ENCODE peak calls at places on chromosomes 13 and 19, in ten cellular contexts. One of them, this sample, is unnamed.

GRCh38 chr13:112685856-112686255 is 4.0 kb upstream of the ATP11A start:
- DNase-seq in transverse colon: no peak
- DNase-seq in dorsolateral prefrontal cortex: no peak
- DNase-seq in PC-3: no peak
- DNase-seq in tibial nerve: no peak
- DNase-seq in ascending aorta: no peak
- DNase-seq in stomach: no peak
- DNase-seq in left ventricle myocardium inferior: no peak
- DNase-seq in upper lobe of left lung: no peak
- DNase-seq in H1: no peak
- DNase-seq in this sample: no peak

GRCh38 chr13:74847966-74848365 is 634.0 kb downstream of the TBC1D4 start:
- DNase-seq in transverse colon: no peak
- DNase-seq in dorsolateral prefrontal cortex: no peak
- DNase-seq in PC-3: no peak
- DNase-seq in tibial nerve: no peak
- DNase-seq in ascending aorta: no peak
- DNase-seq in stomach: no peak
- DNase-seq in left ventricle myocardium inferior: no peak
- DNase-seq in upper lobe of left lung: no peak
- DNase-seq in H1: no peak
- DNase-seq in this sample: no peak

GRCh38 chr19:18257503-18258470 is 16.5 kb downstream of the IQCN start:
- DNase-seq in transverse colon: no peak
- DNase-seq in dorsolateral prefrontal cortex: no peak
- DNase-seq in PC-3: no peak
- DNase-seq in tibial nerve: no peak
- DNase-seq in ascending aorta: no peak
- DNase-seq in stomach: no peak
- DNase-seq in left ventricle myocardium inferior: no peak
- DNase-seq in upper lobe of left lung: peak; percentile 82
- DNase-seq in H1: no peak
- DNase-seq in this sample: no peak

GRCh38 chr13:43905435-43906031 is 25.8 kb downstream of the LACC1 start:
- DNase-seq in transverse colon: no peak
- DNase-seq in dorsolateral prefrontal cortex: no peak
- DNase-seq in PC-3: peak; percentile 80
- DNase-seq in tibial nerve: peak; percentile 81
- DNase-seq in ascending aorta: no peak
- DNase-seq in stomach: no peak
- DNase-seq in left ventricle myocardium inferior: no peak
- DNase-seq in upper lobe of left lung: no peak
- DNase-seq in H1: no peak
- DNase-seq in this sample: peak; percentile 2

GRCh38 chr13:46211116-46211515 is 612 bp upstream of the LRRC63 start:
- DNase-seq in transverse colon: no peak
- DNase-seq in dorsolateral prefrontal cortex: no peak
- DNase-seq in PC-3: peak; percentile 8
- DNase-seq in tibial nerve: no peak
- DNase-seq in ascending aorta: no peak
- DNase-seq in stomach: no peak
- DNase-seq in left ventricle myocardium inferior: no peak
- DNase-seq in upper lobe of left lung: no peak
- DNase-seq in H1: no peak
- DNase-seq in this sample: peak; percentile 16

GRCh38 chr13:91242652-91243051 is 104.8 kb upstream of the MIR17HG start:
- DNase-seq in transverse colon: no peak
- DNase-seq in dorsolateral prefrontal cortex: no peak
- DNase-seq in PC-3: no peak
- DNase-seq in tibial nerve: no peak
- DNase-seq in ascending aorta: no peak
- DNase-seq in stomach: no peak
- DNase-seq in left ventricle myocardium inferior: no peak
- DNase-seq in upper lobe of left lung: no peak
- DNase-seq in H1: no peak
- DNase-seq in this sample: no peak

GRCh38 chr13:81487151-81487550 is 1146.2 kb upstream of the SPRY2 start:
- DNase-seq in transverse colon: no peak
- DNase-seq in dorsolateral prefrontal cortex: no peak
- DNase-seq in PC-3: peak; percentile 61
- DNase-seq in tibial nerve: no peak
- DNase-seq in ascending aorta: no peak
- DNase-seq in stomach: no peak
- DNase-seq in left ventricle myocardium inferior: no peak
- DNase-seq in upper lobe of left lung: no peak
- DNase-seq in H1: peak; percentile 51
- DNase-seq in this sample: no peak

GRCh38 chr19:1409204-1410005 is 2.0 kb downstream of the DAZAP1 start:
- DNase-seq in transverse colon: no peak
- DNase-seq in dorsolateral prefrontal cortex: no peak
- DNase-seq in PC-3: no peak
- DNase-seq in tibial nerve: no peak
- DNase-seq in ascending aorta: no peak
- DNase-seq in stomach: no peak
- DNase-seq in left ventricle myocardium inferior: no peak
- DNase-seq in upper lobe of left lung: peak; percentile 76
- DNase-seq in H1: no peak
- DNase-seq in this sample: no peak

GRCh38 chr13:42876270-42876714 is 94.9 kb downstream of the FAM216B start:
- DNase-seq in transverse colon: no peak
- DNase-seq in dorsolateral prefrontal cortex: no peak
- DNase-seq in PC-3: no peak
- DNase-seq in tibial nerve: no peak
- DNase-seq in ascending aorta: no peak
- DNase-seq in stomach: no peak
- DNase-seq in left ventricle myocardium inferior: no peak
- DNase-seq in upper lobe of left lung: no peak
- DNase-seq in H1: no peak
- DNase-seq in this sample: no peak

GRCh38 chr13:37473035-37473434 is 125.5 kb downstream of the POSTN start:
- DNase-seq in transverse colon: no peak
- DNase-seq in dorsolateral prefrontal cortex: no peak
- DNase-seq in PC-3: no peak
- DNase-seq in tibial nerve: no peak
- DNase-seq in ascending aorta: no peak
- DNase-seq in stomach: no peak
- DNase-seq in left ventricle myocardium inferior: no peak
- DNase-seq in upper lobe of left lung: no peak
- DNase-seq in H1: peak; percentile 68
- DNase-seq in this sample: no peak

GRCh38 chr13:109773276-109773675 is 13.1 kb downstream of the IRS2 start:
- DNase-seq in transverse colon: no peak
- DNase-seq in dorsolateral prefrontal cortex: no peak
- DNase-seq in PC-3: peak; percentile 77
- DNase-seq in tibial nerve: no peak
- DNase-seq in ascending aorta: no peak
- DNase-seq in stomach: no peak
- DNase-seq in left ventricle myocardium inferior: no peak
- DNase-seq in upper lobe of left lung: no peak
- DNase-seq in H1: no peak
- DNase-seq in this sample: no peak

DNA sequence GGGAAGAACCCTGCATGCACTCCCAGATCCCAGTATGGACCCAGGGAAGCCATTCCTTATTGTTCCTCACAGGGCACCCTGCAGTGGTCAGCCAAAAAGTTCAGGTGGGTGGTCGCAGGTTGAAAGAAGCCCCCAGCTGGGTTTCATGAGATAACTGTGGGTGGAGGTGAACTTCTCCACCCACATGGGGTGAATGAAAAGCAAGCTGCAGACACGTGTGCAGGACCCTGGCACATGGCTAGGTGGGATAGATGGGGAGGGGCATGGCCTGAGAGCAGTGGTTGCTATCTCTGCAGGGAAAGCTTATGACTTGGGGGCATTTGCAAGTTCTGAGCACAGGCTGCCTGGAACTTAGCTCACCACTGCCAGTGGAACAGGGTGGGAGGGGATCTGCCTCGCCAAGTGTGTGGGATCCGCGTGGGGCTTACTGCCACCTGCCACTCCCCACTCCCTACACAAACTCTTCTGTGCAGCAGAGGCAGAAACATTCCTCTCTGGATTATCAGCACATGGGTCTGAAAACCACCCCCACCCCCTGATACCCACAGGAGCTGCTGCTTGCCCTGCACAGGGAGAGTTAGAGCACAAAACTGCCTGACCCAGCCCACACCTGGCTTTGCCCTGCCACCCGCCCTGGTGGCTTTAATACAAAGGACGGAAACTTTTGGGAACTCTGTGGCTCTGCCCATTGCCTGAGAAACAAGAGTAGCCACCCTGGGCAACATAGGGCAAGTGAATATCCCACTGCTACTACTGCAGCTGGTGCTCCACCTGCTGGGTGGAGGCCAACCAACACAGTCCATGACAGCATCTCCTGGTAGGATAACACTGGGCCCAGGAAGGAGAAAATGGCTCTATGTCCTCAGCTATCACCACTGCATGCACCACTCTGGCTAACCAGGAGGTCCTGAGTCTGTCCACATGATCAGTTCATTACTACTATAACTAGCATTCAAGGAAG is 24.4 kb downstream of the PLA2G4C start:
- DNase-seq in transverse colon: no peak
- DNase-seq in dorsolateral prefrontal cortex: no peak
- DNase-seq in PC-3: no peak
- DNase-seq in tibial nerve: no peak
- DNase-seq in ascending aorta: no peak
- DNase-seq in stomach: no peak
- DNase-seq in left ventricle myocardium inferior: no peak
- DNase-seq in upper lobe of left lung: no peak
- DNase-seq in H1: peak; percentile 67
- DNase-seq in this sample: no peak
- TF ChIP-seq CTCF in transverse colon: no peak
- TF ChIP-seq CTCF in dorsolateral prefrontal cortex: no peak
- TF ChIP-seq CTCF in PC-3: peak; percentile 32
- TF ChIP-seq CTCF in tibial nerve: no peak
- TF ChIP-seq CTCF in ascending aorta: no peak
- TF ChIP-seq CTCF in stomach: no peak
- TF ChIP-seq CTCF in left ventricle myocardium inferior: no peak
- TF ChIP-seq CTCF in upper lobe of left lung: no peak
- TF ChIP-seq CTCF in H1: peak; percentile 68
- TF ChIP-seq CTCF in this sample: no peak

GRCh38 chr13:97810152-97810551 is 143.3 kb upstream of the IPO5 start:
- DNase-seq in transverse colon: no peak
- DNase-seq in dorsolateral prefrontal cortex: no peak
- DNase-seq in PC-3: peak; percentile 49
- DNase-seq in tibial nerve: peak; percentile 11
- DNase-seq in ascending aorta: no peak
- DNase-seq in stomach: no peak
- DNase-seq in left ventricle myocardium inferior: no peak
- DNase-seq in upper lobe of left lung: no peak
- DNase-seq in H1: no peak
- DNase-seq in this sample: no peak

GRCh38 chr13:97809576-97809975 is 143.9 kb upstream of the IPO5 start:
- DNase-seq in transverse colon: no peak
- DNase-seq in dorsolateral prefrontal cortex: no peak
- DNase-seq in PC-3: peak; percentile 38
- DNase-seq in tibial nerve: no peak
- DNase-seq in ascending aorta: no peak
- DNase-seq in stomach: no peak
- DNase-seq in left ventricle myocardium inferior: no peak
- DNase-seq in upper lobe of left lung: no peak
- DNase-seq in H1: no peak
- DNase-seq in this sample: no peak
- H3K27ac ChIP-seq in transverse colon: no peak overlapping the region
- H3K27ac ChIP-seq in dorsolateral prefrontal cortex: no peak overlapping the region
- H3K27ac ChIP-seq in PC-3: no peak overlapping the region
- H3K27ac ChIP-seq in tibial nerve: no peak overlapping the region
- H3K27ac ChIP-seq in ascending aorta: no peak overlapping the region
- H3K27ac ChIP-seq in stomach: no peak overlapping the region
- H3K27ac ChIP-seq in left ventricle myocardium inferior: no peak overlapping the region
- H3K27ac ChIP-seq in upper lobe of left lung: no peak overlapping the region
- H3K27ac ChIP-seq in H1: no peak overlapping the region
- H3K27ac ChIP-seq in this sample: no peak overlapping the region

GRCh38 chr19:46490774-46491173 is 4.9 kb downstream of the PNMA8B start:
- DNase-seq in transverse colon: no peak
- DNase-seq in dorsolateral prefrontal cortex: no peak
- DNase-seq in PC-3: no peak
- DNase-seq in tibial nerve: no peak
- DNase-seq in ascending aorta: no peak
- DNase-seq in stomach: no peak
- DNase-seq in left ventricle myocardium inferior: no peak
- DNase-seq in upper lobe of left lung: no peak
- DNase-seq in H1: no peak
- DNase-seq in this sample: no peak

GRCh38 chr19:46491975-46492682 is 3.5 kb downstream of the PNMA8B start:
- DNase-seq in transverse colon: no peak
- DNase-seq in dorsolateral prefrontal cortex: no peak
- DNase-seq in PC-3: no peak
- DNase-seq in tibial nerve: no peak
- DNase-seq in ascending aorta: no peak
- DNase-seq in stomach: no peak
- DNase-seq in left ventricle myocardium inferior: no peak
- DNase-seq in upper lobe of left lung: peak; percentile 52
- DNase-seq in H1: no peak
- DNase-seq in this sample: no peak

GRCh38 chr19:46493236-46494114 is 2.2 kb downstream of the PNMA8B start:
- DNase-seq in transverse colon: peak; percentile 21
- DNase-seq in dorsolateral prefrontal cortex: no peak
- DNase-seq in PC-3: no peak
- DNase-seq in tibial nerve: no peak
- DNase-seq in ascending aorta: no peak
- DNase-seq in stomach: no peak
- DNase-seq in left ventricle myocardium inferior: peak; percentile 54
- DNase-seq in upper lobe of left lung: peak; percentile 91
- DNase-seq in H1: peak; percentile 74
- DNase-seq in this sample: peak; percentile 57

GRCh38 chr19:46494115-46494935 is 1.3 kb downstream of the PNMA8B start:
- DNase-seq in transverse colon: no peak
- DNase-seq in dorsolateral prefrontal cortex: no peak
- DNase-seq in PC-3: no peak
- DNase-seq in tibial nerve: no peak
- DNase-seq in ascending aorta: no peak
- DNase-seq in stomach: no peak
- DNase-seq in left ventricle myocardium inferior: no peak
- DNase-seq in upper lobe of left lung: peak; percentile 73
- DNase-seq in H1: no peak
- DNase-seq in this sample: no peak

DNA sequence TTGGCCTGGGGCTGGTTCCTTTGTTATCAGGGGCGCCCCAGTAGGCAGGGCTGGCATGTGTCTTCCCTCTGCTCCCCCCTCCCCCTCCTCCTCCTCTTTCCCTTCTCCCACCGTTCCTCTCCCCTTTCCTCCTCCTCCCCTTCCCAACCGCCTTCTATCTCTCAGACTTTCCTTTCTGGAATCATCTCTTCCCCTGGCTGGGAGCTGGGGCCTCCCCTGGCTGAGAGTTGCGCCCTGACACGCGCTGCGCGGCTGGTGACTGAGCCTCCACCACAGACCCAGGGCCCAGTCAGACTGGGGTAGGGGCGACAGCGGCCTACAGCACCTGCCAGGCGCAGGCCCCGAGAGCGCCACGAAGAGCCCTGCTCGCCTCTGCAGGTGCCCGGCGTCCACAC is 2.8 kb downstream of the PNMA8B start:
- DNase-seq in transverse colon: no peak
- DNase-seq in dorsolateral prefrontal cortex: no peak
- DNase-seq in PC-3: no peak
- DNase-seq in tibial nerve: no peak
- DNase-seq in ascending aorta: no peak
- DNase-seq in stomach: no peak
- DNase-seq in left ventricle myocardium inferior: no peak
- DNase-seq in upper lobe of left lung: no peak
- DNase-seq in H1: no peak
- DNase-seq in this sample: no peak
- H3K27me3 ChIP-seq in transverse colon: peaks cover 80% of the 10 kb centered on the region
- H3K27me3 ChIP-seq in dorsolateral prefrontal cortex: no peaks in the 10 kb centered on the region
- H3K27me3 ChIP-seq in PC-3: no peaks in the 10 kb centered on the region
- H3K27me3 ChIP-seq in tibial nerve: peaks cover 75% of the 10 kb centered on the region
- H3K27me3 ChIP-seq in ascending aorta: no peaks in the 10 kb centered on the region
- H3K27me3 ChIP-seq in stomach: peaks cover 3% of the 10 kb centered on the region
- H3K27me3 ChIP-seq in left ventricle myocardium inferior: peaks cover 79% of the 10 kb centered on the region
- H3K27me3 ChIP-seq in upper lobe of left lung: peaks cover 2% of the 10 kb centered on the region
- H3K27me3 ChIP-seq in H1: peaks cover 78% of the 10 kb centered on the region
- H3K27me3 ChIP-seq in this sample: peaks cover 68% of the 10 kb centered on the region

GRCh38 chr19:8654591-8655339 is 24.3 kb downstream of the NFILZ start:
- DNase-seq in transverse colon: peak; percentile 50
- DNase-seq in dorsolateral prefrontal cortex: peak; percentile 27
- DNase-seq in PC-3: peak; percentile 65
- DNase-seq in tibial nerve: no peak
- DNase-seq in ascending aorta: no peak
- DNase-seq in stomach: peak; percentile 47
- DNase-seq in left ventricle myocardium inferior: peak; percentile 41
- DNase-seq in upper lobe of left lung: peak; percentile 87
- DNase-seq in H1: peak; percentile 87
- DNase-seq in this sample: peak; percentile 64
- TF ChIP-seq CTCF in transverse colon: peak; percentile 96
- TF ChIP-seq CTCF in dorsolateral prefrontal cortex: peak; percentile 97
- TF ChIP-seq CTCF in PC-3: peak; percentile 86
- TF ChIP-seq CTCF in tibial nerve: peak; percentile 99
- TF ChIP-seq CTCF in ascending aorta: peak; percentile 98
- TF ChIP-seq CTCF in stomach: peak; percentile 78
- TF ChIP-seq CTCF in left ventricle myocardium inferior: peak; percentile 99
- TF ChIP-seq CTCF in upper lobe of left lung: peak; percentile 97
- TF ChIP-seq CTCF in H1: peak; percentile 81
- TF ChIP-seq CTCF in this sample: peak; percentile 99